ENCODE peak calls at places on chromosome 17, in nine cellular contexts. S, J, U, D, K, P, L, X and I are unnamed samples.

GRCh38 chr17:45430006-45430737 is 2.5 kb downstream of the ARHGAP27 start:
- DNase-seq in K (no peak), L (no peak), S (no peak), P (no peak), J (no peak), D (no peak), U (no peak), X (no peak), I (no peak)

GRCh38 chr17:80770881-80771611 is 220.6 kb upstream of the CHMP6 start:
- DNase-seq in P (no peak), X (no peak), L (no peak), D (no peak), U (no peak), K (no peak), S (no peak), J (no peak), I (no peak)

GRCh38 chr17:2719861-2720260 is 8.3 kb upstream of the CLUH start:
- DNase-seq in L (no peak), S (no peak), U (no peak), X (no peak), K (no peak), P (no peak), D (no peak), J (no peak), I (no peak)

GRCh38 chr17:37259030-37259735 is 116.6 kb upstream of the C17orf78 start:
- DNase-seq in X (no peak), P (peak), L (peak), K (no peak), J (no peak), S (no peak), U (no peak), D (no peak), I (no peak)

GRCh38 chr17:73541561-73541981 is 102.7 kb downstream of the SDK2 start:
- DNase-seq in L (no peak), S (no peak), X (no peak), D (no peak), P (peak), U (no peak), J (no peak), K (no peak), I (no peak)

GRCh38 chr17:73166731-73167581 is 2.1 kb downstream of the SSTR2 start:
- DNase-seq in P (no peak), J (no peak), D (no peak), X (no peak), S (no peak), L (no peak), U (no peak), K (no peak), I (peak)

GRCh38 chr17:64063766-64064224 is 43.4 kb upstream of the ICAM2 start:
- DNase-seq in L (peak), U (peak), X (no peak), D (peak), S (no peak), J (peak), P (peak), K (peak), I (peak)

GRCh38 chr17:77952368-77952767 is 6.1 kb upstream of the TNRC6C start:
- DNase-seq in L (no peak), S (no peak), X (no peak), K (no peak), P (no peak), U (no peak), D (no peak), J (no peak), I (no peak)

GRCh38 chr17:47717261-47717697 is 15.8 kb upstream of the TBX21 start:
- DNase-seq in J (no peak), K (no peak), P (peak), D (no peak), S (no peak), L (no peak), U (peak), X (no peak), I (peak)

GRCh38 chr17:6455321-6455705 is 11.1 kb downstream of the PIMREG start:
- DNase-seq in X (no peak), J (no peak), K (no peak), U (peak), D (no peak), P (no peak), L (no peak), S (no peak), I (no peak)

DNA sequence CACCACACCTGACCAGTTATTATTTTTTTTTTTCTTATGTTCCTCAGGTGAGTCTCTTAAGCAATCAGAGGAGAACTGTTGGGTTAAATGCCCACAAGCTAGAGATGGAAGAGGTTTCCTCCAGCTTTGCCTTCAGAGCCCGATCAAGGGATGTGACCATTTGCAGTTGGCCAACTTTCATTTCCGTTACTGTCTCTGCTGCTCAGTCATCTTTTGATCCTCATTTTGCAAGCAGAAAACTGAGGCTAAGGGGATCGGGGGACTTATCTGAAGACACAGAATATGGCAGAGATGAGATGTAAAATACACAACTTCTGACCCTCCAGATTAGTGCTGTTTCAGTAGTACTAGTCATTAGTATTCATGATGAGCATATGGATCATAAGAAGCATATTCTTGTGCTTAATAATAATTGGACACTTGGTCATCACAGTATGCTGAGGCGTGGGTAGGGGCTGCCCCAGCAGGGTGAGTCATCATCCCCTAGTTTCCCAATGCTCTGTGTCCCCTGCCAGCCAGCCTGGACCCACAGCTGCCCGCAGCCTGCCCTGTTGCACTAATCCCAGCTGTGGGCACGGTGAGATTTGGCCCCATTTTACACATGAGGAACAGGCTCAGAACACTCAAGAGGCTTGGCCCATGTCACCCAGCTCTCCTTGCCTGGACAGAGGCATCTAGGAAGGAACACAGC is 189.0 kb downstream of the RAB11FIP4 start:
- DNase-seq in X (no peak), J (no peak), L (peak), P (no peak), U (no peak), K (no peak), S (no peak), D (no peak), I (peak)
- H3K4me3 ChIP-seq in X (no peak), J (no peak), L (no peak), P (no peak), U (no peak), K (no peak), S (no peak), D (no peak), I (peak)

GRCh38 chr17:28402844-28403243 is 3.2 kb downstream of the SLC46A1 start:
- DNase-seq in X (no peak), L (no peak), P (no peak), U (no peak), D (no peak), J (no peak), S (no peak), K (no peak), I (no peak)

GRCh38 chr17:28405632-28406477 is at the start of gene SLC46A1:
- DNase-seq in P (peak), S (no peak), K (no peak), J (peak), X (no peak), D (peak), U (peak), L (peak), I (no peak)

GRCh38 chr17:28404812-28405570 is 1.0 kb downstream of the SLC46A1 start:
- DNase-seq in U (peak), X (no peak), D (no peak), L (no peak), K (no peak), J (peak), P (no peak), S (no peak), I (no peak)

GRCh38 chr17:28404007-28404406 is 2.0 kb downstream of the SLC46A1 start:
- DNase-seq in X (no peak), J (no peak), U (no peak), S (no peak), K (no peak), P (no peak), D (no peak), L (no peak), I (no peak)

GRCh38 chr17:28404461-28404811 is 1.6 kb downstream of the SLC46A1 start:
- DNase-seq in X (no peak), L (no peak), P (no peak), J (no peak), D (no peak), K (no peak), U (no peak), S (no peak), I (no peak)
- TF ChIP-seq MAX in X (no peak), L (no peak), P (no peak), J (no peak), D (no peak), K (no peak), U (no peak), S (no peak), I (no peak)

DNA sequence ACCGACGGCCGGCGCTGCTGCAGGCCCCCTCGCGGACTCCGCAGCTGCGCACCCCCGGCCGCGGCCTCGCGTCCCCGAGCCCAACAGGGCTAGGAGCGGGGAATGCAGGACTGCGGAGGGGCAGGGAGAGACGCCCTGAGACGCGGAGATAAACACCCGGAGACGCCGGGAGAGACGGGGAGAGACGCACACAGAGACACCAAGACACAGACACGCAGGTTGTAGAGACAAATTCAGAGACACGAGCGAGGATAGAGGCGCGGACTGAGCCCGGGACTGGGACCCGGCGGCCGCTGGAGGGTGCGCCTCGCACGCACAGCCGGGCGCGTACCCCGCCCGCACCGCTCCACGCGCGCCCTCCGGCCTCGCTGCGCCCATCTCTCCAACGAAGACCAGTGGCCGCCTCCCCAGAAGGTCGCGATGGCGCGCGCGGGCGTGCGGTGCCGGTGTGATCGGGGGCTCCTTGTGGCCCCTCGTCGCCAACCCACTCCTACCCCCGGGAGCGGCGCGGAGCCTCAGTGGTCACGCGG is 902 bp downstream of the STAC2 start:
- DNase-seq in X (no peak), S (no peak), J (no peak), U (peak), K (no peak), D (no peak), L (no peak), P (no peak), I (no peak)
- H3K4me3 ChIP-seq in X (no peak), S (no peak), J (peak), U (peak), K (peak), D (no peak), L (no peak), P (no peak), I (no peak)

GRCh38 chr17:76869878-76870714 is 1.9 kb downstream of the MGAT5B start:
- DNase-seq in P (peak), J (no peak), X (no peak), L (no peak), S (no peak), U (no peak), K (no peak), D (no peak), I (peak)

GRCh38 chr17:76872221-76872873 is 4.1 kb downstream of the MGAT5B start:
- DNase-seq in U (peak), J (no peak), S (peak), P (no peak), X (no peak), K (no peak), L (peak), D (peak), I (peak)

GRCh38 chr17:76872874-76873221 is 4.6 kb downstream of the MGAT5B start:
- DNase-seq in P (no peak), U (no peak), L (no peak), S (no peak), X (no peak), D (no peak), K (no peak), J (no peak), I (no peak)

GRCh38 chr17:76871668-76872067 is 3.5 kb downstream of the MGAT5B start:
- DNase-seq in U (no peak), L (no peak), J (no peak), P (no peak), S (no peak), K (no peak), D (no peak), X (no peak), I (no peak)

DNA sequence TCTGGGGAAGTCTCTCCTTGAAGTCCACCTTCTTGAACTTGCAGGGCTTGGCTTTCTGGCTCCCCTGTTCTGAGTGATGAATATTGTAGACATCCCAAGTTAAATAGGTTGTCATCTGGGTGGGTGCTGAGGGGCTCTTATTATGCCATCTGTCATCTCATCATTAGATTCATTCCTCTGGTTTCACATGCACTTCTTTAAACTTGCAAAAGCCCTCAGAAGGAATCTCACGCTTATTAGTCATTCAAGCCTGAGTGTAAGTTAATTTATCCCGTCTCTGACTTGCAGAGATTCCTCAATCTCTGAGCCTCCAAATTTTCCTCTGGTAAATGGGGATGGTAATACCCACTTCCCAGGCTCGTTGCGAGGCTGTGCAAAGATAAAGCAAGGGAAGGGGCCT is 5.7 kb downstream of the MGAT5B start:
- DNase-seq in D (no peak), U (no peak), P (no peak), J (no peak), S (no peak), X (no peak), L (no peak), K (no peak), I (no peak)
- TF ChIP-seq MAX in D (no peak), U (no peak), P (no peak), J (no peak), S (no peak), X (no peak), L (no peak), K (no peak), I (no peak)

GRCh38 chr17:38559880-38560230 is 45.9 kb downstream of the SRCIN1 start:
- DNase-seq in X (no peak), S (no peak), U (no peak), K (no peak), P (no peak), J (no peak), L (no peak), D (no peak), I (no peak)
- H3K4me3 ChIP-seq in X (peak), S (peak), U (no peak), K (peak), P (no peak), J (peak), L (no peak), D (peak), I (no peak)

GRCh38 chr17:70168979-70169706 is at the start of gene KCNJ2:
- DNase-seq in U (peak), L (peak), K (peak), P (peak), J (peak), X (no peak), D (peak), S (no peak), I (peak)
- TF ChIP-seq MAX in U (no peak), L (no peak), K (no peak), P (no peak), J (peak), X (no peak), D (peak), S (no peak), I (no peak)